ENCODE peak calls at places on chromosomes 12 and 14, in nine cellular contexts. One of them, this sample, is unnamed.

GRCh38 chr12:75308279-75308678 is 21.8 kb downstream of the CAPS2 start:
- DNase-seq in sigmoid colon: no peak
- DNase-seq in small intestine: no peak
- DNase-seq in testis: no peak
- DNase-seq in PC-9: no peak
- DNase-seq in upper lobe of right lung: no peak
- DNase-seq in uterus: peak
- DNase-seq in neural progenitor cell: no peak
- DNase-seq in lower leg skin: no peak
- DNase-seq in this sample: no peak

GRCh38 chr14:81940636-81941035 is 407.0 kb upstream of the SEL1L start:
- DNase-seq in PC-9: no peak
- DNase-seq in uterus: no peak
- DNase-seq in testis: no peak
- DNase-seq in upper lobe of right lung: no peak
- DNase-seq in sigmoid colon: no peak
- DNase-seq in small intestine: no peak
- DNase-seq in neural progenitor cell: no peak
- DNase-seq in lower leg skin: no peak
- DNase-seq in this sample: no peak

GRCh38 chr14:101288436-101289229 is 272.7 kb upstream of the DIO3 start:
- DNase-seq in upper lobe of right lung: no peak
- DNase-seq in testis: peak
- DNase-seq in sigmoid colon: no peak
- DNase-seq in uterus: peak
- DNase-seq in PC-9: no peak
- DNase-seq in lower leg skin: no peak
- DNase-seq in small intestine: no peak
- DNase-seq in neural progenitor cell: no peak
- DNase-seq in this sample: no peak

GRCh38 chr14:96260341-96260821 is 4.4 kb downstream of the BDKRB1 start:
- DNase-seq in testis: no peak
- DNase-seq in PC-9: peak
- DNase-seq in uterus: no peak
- DNase-seq in neural progenitor cell: no peak
- DNase-seq in upper lobe of right lung: no peak
- DNase-seq in sigmoid colon: peak
- DNase-seq in lower leg skin: no peak
- DNase-seq in small intestine: no peak
- DNase-seq in this sample: peak

GRCh38 chr12:71431991-71432390 is 7.6 kb upstream of the LGR5 start:
- DNase-seq in small intestine: no peak
- DNase-seq in uterus: no peak
- DNase-seq in testis: no peak
- DNase-seq in lower leg skin: no peak
- DNase-seq in sigmoid colon: no peak
- DNase-seq in upper lobe of right lung: no peak
- DNase-seq in PC-9: no peak
- DNase-seq in neural progenitor cell: no peak
- DNase-seq in this sample: no peak

GRCh38 chr12:41604830-41605229 is 416.7 kb downstream of the PDZRN4 start:
- DNase-seq in neural progenitor cell: no peak
- DNase-seq in lower leg skin: no peak
- DNase-seq in sigmoid colon: no peak
- DNase-seq in PC-9: peak
- DNase-seq in small intestine: no peak
- DNase-seq in upper lobe of right lung: no peak
- DNase-seq in uterus: no peak
- DNase-seq in testis: no peak
- DNase-seq in this sample: no peak

GRCh38 chr12:46391630-46392029 is 19.1 kb upstream of the SLC38A2 start:
- DNase-seq in PC-9: no peak
- DNase-seq in upper lobe of right lung: no peak
- DNase-seq in testis: no peak
- DNase-seq in neural progenitor cell: no peak
- DNase-seq in sigmoid colon: no peak
- DNase-seq in small intestine: no peak
- DNase-seq in uterus: no peak
- DNase-seq in lower leg skin: no peak
- DNase-seq in this sample: no peak

GRCh38 chr12:100346660-100347059 is 10.2 kb upstream of the SLC17A8 start:
- DNase-seq in upper lobe of right lung: no peak
- DNase-seq in neural progenitor cell: no peak
- DNase-seq in uterus: no peak
- DNase-seq in PC-9: no peak
- DNase-seq in sigmoid colon: no peak
- DNase-seq in lower leg skin: no peak
- DNase-seq in small intestine: no peak
- DNase-seq in testis: no peak
- DNase-seq in this sample: no peak

GRCh38 chr12:19485240-19485639 is 45.9 kb downstream of the AEBP2 start:
- DNase-seq in neural progenitor cell: no peak
- DNase-seq in small intestine: no peak
- DNase-seq in testis: no peak
- DNase-seq in sigmoid colon: no peak
- DNase-seq in upper lobe of right lung: no peak
- DNase-seq in PC-9: no peak
- DNase-seq in lower leg skin: no peak
- DNase-seq in uterus: no peak
- DNase-seq in this sample: no peak

GRCh38 chr14:99176156-99176945 is 95.6 kb downstream of the BCL11B start:
- DNase-seq in testis: no peak
- DNase-seq in PC-9: no peak
- DNase-seq in upper lobe of right lung: no peak
- DNase-seq in sigmoid colon: peak
- DNase-seq in uterus: no peak
- DNase-seq in small intestine: no peak
- DNase-seq in lower leg skin: no peak
- DNase-seq in neural progenitor cell: no peak
- DNase-seq in this sample: no peak

GRCh38 chr14:59294662-59294992 is 106.2 kb downstream of the DAAM1 start:
- DNase-seq in lower leg skin: no peak
- DNase-seq in PC-9: no peak
- DNase-seq in small intestine: no peak
- DNase-seq in sigmoid colon: no peak
- DNase-seq in uterus: no peak
- DNase-seq in upper lobe of right lung: no peak
- DNase-seq in testis: no peak
- DNase-seq in neural progenitor cell: no peak
- DNase-seq in this sample: peak

GRCh38 chr14:68939424-68939892 is 39.6 kb downstream of the ACTN1 start:
- DNase-seq in upper lobe of right lung: no peak
- DNase-seq in small intestine: peak
- DNase-seq in uterus: no peak
- DNase-seq in PC-9: no peak
- DNase-seq in sigmoid colon: no peak
- DNase-seq in testis: no peak
- DNase-seq in neural progenitor cell: no peak
- DNase-seq in lower leg skin: no peak
- DNase-seq in this sample: no peak

GRCh38 chr14:37985826-37986470 is 221.8 kb upstream of the SSTR1 start:
- DNase-seq in PC-9: no peak
- DNase-seq in testis: peak
- DNase-seq in lower leg skin: no peak
- DNase-seq in sigmoid colon: no peak
- DNase-seq in upper lobe of right lung: no peak
- DNase-seq in small intestine: peak
- DNase-seq in uterus: no peak
- DNase-seq in neural progenitor cell: peak
- DNase-seq in this sample: peak

GRCh38 chr14:23712287-23712686 is 76.1 kb downstream of the DHRS2 start:
- DNase-seq in PC-9: no peak
- DNase-seq in sigmoid colon: no peak
- DNase-seq in testis: no peak
- DNase-seq in neural progenitor cell: no peak
- DNase-seq in upper lobe of right lung: no peak
- DNase-seq in lower leg skin: no peak
- DNase-seq in uterus: no peak
- DNase-seq in small intestine: no peak
- DNase-seq in this sample: no peak

GRCh38 chr12:59077153-59077930 is 157.0 kb upstream of the LRIG3 start:
- DNase-seq in upper lobe of right lung: no peak
- DNase-seq in uterus: no peak
- DNase-seq in testis: no peak
- DNase-seq in PC-9: no peak
- DNase-seq in neural progenitor cell: peak
- DNase-seq in sigmoid colon: no peak
- DNase-seq in lower leg skin: peak
- DNase-seq in small intestine: peak
- DNase-seq in this sample: no peak

GRCh38 chr14:28057286-28058011 is 709.1 kb upstream of the FOXG1 start:
- DNase-seq in uterus: no peak
- DNase-seq in neural progenitor cell: no peak
- DNase-seq in lower leg skin: no peak
- DNase-seq in testis: no peak
- DNase-seq in sigmoid colon: no peak
- DNase-seq in small intestine: peak
- DNase-seq in upper lobe of right lung: no peak
- DNase-seq in PC-9: no peak
- DNase-seq in this sample: no peak

GRCh38 chr14:85088231-85088630 is 441.7 kb upstream of the FLRT2 start:
- DNase-seq in uterus: no peak
- DNase-seq in neural progenitor cell: no peak
- DNase-seq in small intestine: no peak
- DNase-seq in PC-9: no peak
- DNase-seq in lower leg skin: no peak
- DNase-seq in sigmoid colon: no peak
- DNase-seq in testis: no peak
- DNase-seq in upper lobe of right lung: no peak
- DNase-seq in this sample: peak

GRCh38 chr14:85090681-85091080 is 439.3 kb upstream of the FLRT2 start:
- DNase-seq in testis: no peak
- DNase-seq in lower leg skin: no peak
- DNase-seq in uterus: no peak
- DNase-seq in PC-9: no peak
- DNase-seq in neural progenitor cell: no peak
- DNase-seq in upper lobe of right lung: no peak
- DNase-seq in sigmoid colon: no peak
- DNase-seq in small intestine: no peak
- DNase-seq in this sample: no peak

GRCh38 chr14:85093631-85094330 is 436.2 kb upstream of the FLRT2 start:
- DNase-seq in lower leg skin: no peak
- DNase-seq in sigmoid colon: no peak
- DNase-seq in small intestine: no peak
- DNase-seq in PC-9: no peak
- DNase-seq in upper lobe of right lung: no peak
- DNase-seq in testis: no peak
- DNase-seq in uterus: no peak
- DNase-seq in neural progenitor cell: no peak
- DNase-seq in this sample: peak
- H3K4me3 ChIP-seq in lower leg skin: no peak
- H3K4me3 ChIP-seq in sigmoid colon: no peak
- H3K4me3 ChIP-seq in small intestine: no peak
- H3K4me3 ChIP-seq in PC-9: no peak
- H3K4me3 ChIP-seq in upper lobe of right lung: no peak
- H3K4me3 ChIP-seq in testis: no peak
- H3K4me3 ChIP-seq in uterus: no peak
- H3K4me3 ChIP-seq in neural progenitor cell: no peak
- H3K4me3 ChIP-seq in this sample: no peak

DNA sequence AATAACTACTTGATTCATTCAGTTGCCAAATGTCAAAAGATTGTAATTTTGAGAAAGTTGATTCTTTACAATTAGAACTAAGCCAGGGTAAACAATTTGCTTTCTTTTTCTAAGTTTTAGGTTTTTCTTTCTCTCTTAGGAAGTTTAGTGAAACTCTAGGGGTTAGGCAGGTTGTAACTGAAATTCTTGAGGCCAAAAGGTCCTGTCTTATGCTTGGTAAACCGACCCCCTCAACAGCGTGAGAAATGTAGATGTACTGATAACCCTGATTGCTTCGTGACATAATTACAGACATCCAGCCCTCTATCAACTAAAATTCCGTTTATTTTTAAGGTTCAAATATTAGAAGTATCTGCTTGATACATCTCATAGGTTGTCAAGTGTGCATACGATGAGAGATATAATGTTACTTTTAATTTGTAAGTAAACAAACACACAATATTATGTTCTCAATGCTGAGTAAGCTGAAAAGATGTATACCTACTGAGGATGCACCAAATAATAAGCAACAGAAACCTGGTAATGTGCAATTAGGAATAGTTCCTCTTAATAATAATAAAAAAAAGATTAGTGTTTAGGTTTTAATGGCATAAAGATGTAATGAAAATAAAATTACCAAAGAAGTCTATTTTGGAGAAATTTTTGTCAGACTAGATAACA is 7.2 kb downstream of the FUT8 start:
- DNase-seq in sigmoid colon: no peak
- DNase-seq in testis: no peak
- DNase-seq in small intestine: no peak
- DNase-seq in PC-9: peak
- DNase-seq in uterus: no peak
- DNase-seq in neural progenitor cell: no peak
- DNase-seq in upper lobe of right lung: no peak
- DNase-seq in lower leg skin: no peak
- DNase-seq in this sample: no peak
- H3K4me3 ChIP-seq in sigmoid colon: no peak
- H3K4me3 ChIP-seq in testis: no peak
- H3K4me3 ChIP-seq in small intestine: no peak
- H3K4me3 ChIP-seq in PC-9: no peak
- H3K4me3 ChIP-seq in uterus: no peak
- H3K4me3 ChIP-seq in neural progenitor cell: no peak
- H3K4me3 ChIP-seq in upper lobe of right lung: no peak
- H3K4me3 ChIP-seq in lower leg skin: no peak
- H3K4me3 ChIP-seq in this sample: no peak

GRCh38 chr12:11576104-11576503 is 73.4 kb upstream of the ETV6 start:
- DNase-seq in PC-9: peak
- DNase-seq in testis: no peak
- DNase-seq in sigmoid colon: peak
- DNase-seq in upper lobe of right lung: no peak
- DNase-seq in lower leg skin: peak
- DNase-seq in neural progenitor cell: no peak
- DNase-seq in uterus: no peak
- DNase-seq in small intestine: no peak
- DNase-seq in this sample: no peak
- H3K4me3 ChIP-seq in PC-9: no peak
- H3K4me3 ChIP-seq in testis: no peak
- H3K4me3 ChIP-seq in sigmoid colon: no peak
- H3K4me3 ChIP-seq in upper lobe of right lung: no peak
- H3K4me3 ChIP-seq in lower leg skin: no peak
- H3K4me3 ChIP-seq in neural progenitor cell: no peak
- H3K4me3 ChIP-seq in uterus: no peak
- H3K4me3 ChIP-seq in small intestine: no peak
- H3K4me3 ChIP-seq in this sample: no peak

DNA sequence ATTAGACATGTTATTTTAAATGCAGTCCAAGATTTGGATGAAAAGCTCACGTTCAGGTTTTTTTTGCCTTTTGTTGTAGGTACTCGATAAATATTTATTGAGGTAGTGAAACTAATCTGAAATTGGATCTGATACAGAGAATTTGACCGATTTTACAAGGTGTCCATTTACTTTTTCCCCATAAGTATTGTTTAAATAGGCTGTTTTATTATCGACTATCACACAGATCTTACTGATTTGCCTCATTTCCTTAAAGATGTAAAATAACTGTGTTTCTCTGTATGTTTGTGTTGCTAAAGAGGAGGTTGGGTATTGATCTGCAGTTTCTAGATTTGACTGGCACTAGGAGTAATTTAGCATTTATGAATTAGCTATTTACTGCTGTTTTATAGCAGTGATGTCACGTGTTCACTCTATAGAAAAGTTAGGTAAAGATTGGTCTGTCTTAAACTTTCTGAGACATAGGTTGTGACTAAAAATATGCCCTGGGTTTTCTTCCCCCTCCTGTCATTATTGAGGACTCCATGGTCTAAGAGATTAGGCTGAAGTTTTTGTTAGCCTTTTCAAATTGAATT is 3.5 kb downstream of the RAP1B start:
- DNase-seq in PC-9: no peak
- DNase-seq in testis: no peak
- DNase-seq in lower leg skin: no peak
- DNase-seq in small intestine: no peak
- DNase-seq in uterus: no peak
- DNase-seq in sigmoid colon: no peak
- DNase-seq in upper lobe of right lung: no peak
- DNase-seq in neural progenitor cell: no peak
- DNase-seq in this sample: no peak
- H3K4me3 ChIP-seq in PC-9: no peak
- H3K4me3 ChIP-seq in testis: no peak
- H3K4me3 ChIP-seq in lower leg skin: no peak
- H3K4me3 ChIP-seq in small intestine: no peak
- H3K4me3 ChIP-seq in uterus: no peak
- H3K4me3 ChIP-seq in sigmoid colon: no peak
- H3K4me3 ChIP-seq in upper lobe of right lung: peak
- H3K4me3 ChIP-seq in neural progenitor cell: no peak
- H3K4me3 ChIP-seq in this sample: no peak

This sample was measured in AG09309.